ENCODE peak calls at places on chromosome 17, in four cellular contexts. V, U, S and H are unnamed samples.

GRCh38 chr17:68734202-68734825 is 133.1 kb upstream of the FAM20A start:
- DNase-seq in V (no peak), U (no peak), S (no peak), H (no peak)

GRCh38 chr17:73096866-73097265 is 4.4 kb upstream of the SLC39A11 start:
- DNase-seq in S (no peak), U (no peak), V (peak; percentile 12), H (no peak)

GRCh38 chr17:55056530-55056929 is 88.0 kb downstream of the STXBP4 start:
- DNase-seq in V (no peak), S (no peak), U (peak; percentile 32), H (peak; percentile 16)

GRCh38 chr17:6670999-6671398 is 19.4 kb downstream of the C17orf100 start:
- DNase-seq in S (no peak), U (no peak), V (no peak), H (no peak)

GRCh38 chr17:32746698-32747097 is 130.2 kb downstream of the MYO1D start:
- DNase-seq in V (peak; percentile 74), S (no peak), U (no peak), H (no peak)

GRCh38 chr17:41098476-41098875 is 534 bp upstream of the KRTAP4-8 start:
- DNase-seq in S (no peak), V (no peak), U (no peak), H (no peak)

GRCh38 chr17:28622186-28622585 is 8.2 kb upstream of the RSKR start:
- DNase-seq in U (no peak), V (no peak), S (no peak), H (no peak)

GRCh38 chr17:5283531-5284315 is 1.6 kb downstream of the RABEP1 start:
- DNase-seq in V (no peak), S (no peak), U (peak; percentile 23), H (no peak)

GRCh38 chr17:73228748-73229236 is 32.9 kb downstream of the CPSF4L start:
- DNase-seq in V (peak; percentile 90), U (peak; percentile 54), S (peak; percentile 69), H (no peak)

GRCh38 chr17:79487149-79487548 is 123.7 kb downstream of the RBFOX3 start:
- DNase-seq in S (no peak), V (no peak), U (no peak), H (no peak)

GRCh38 chr17:45090711-45091110 is 29.6 kb downstream of the NMT1 start:
- DNase-seq in V (no peak), S (no peak), U (no peak), H (no peak)

GRCh38 chr17:41486316-41486715 is 3.4 kb downstream of the KRT36 start:
- DNase-seq in U (no peak), V (no peak), S (no peak), H (no peak)

GRCh38 chr17:77556408-77557068 is 402.0 kb upstream of the TNRC6C start:
- DNase-seq in S (no peak), U (no peak), V (no peak), H (no peak)

GRCh38 chr17:41307647-41308046 is 1.5 kb downstream of the KRTAP16-1 start:
- DNase-seq in S (no peak), U (no peak), V (no peak), H (no peak)

GRCh38 chr17:27256225-27257030 is 37.5 kb upstream of the WSB1 start:
- DNase-seq in U (peak; percentile 93), S (peak; percentile 63), V (peak; percentile 96), H (no peak)

GRCh38 chr17:50865060-50865867 is 890 bp downstream of the TOB1 start:
- DNase-seq in V (peak; percentile 42), S (no peak), U (peak; percentile 63), H (peak; percentile 59)

GRCh38 chr17:50864747-50865059 is 1.5 kb downstream of the TOB1 start:
- DNase-seq in U (no peak), V (no peak), S (no peak), H (no peak)

GRCh38 chr17:50863221-50863843 is 2.8 kb downstream of the TOB1 start:
- DNase-seq in V (peak; percentile 49), U (peak; percentile 28), S (no peak), H (peak; percentile 65)

GRCh38 chr17:50865868-50866260 is 290 bp downstream of the TOB1 start:
- DNase-seq in S (no peak), V (no peak), U (no peak), H (no peak)

GRCh38 chr17:50863931-50864330 is 2.2 kb downstream of the TOB1 start:
- DNase-seq in S (no peak), U (no peak), V (no peak), H (no peak)
- H3K27ac ChIP-seq in S (no peak overlapping the region), U (no peak overlapping the region), V (no peak overlapping the region), H (peak overlapping the region; percentile 100)

DNA sequence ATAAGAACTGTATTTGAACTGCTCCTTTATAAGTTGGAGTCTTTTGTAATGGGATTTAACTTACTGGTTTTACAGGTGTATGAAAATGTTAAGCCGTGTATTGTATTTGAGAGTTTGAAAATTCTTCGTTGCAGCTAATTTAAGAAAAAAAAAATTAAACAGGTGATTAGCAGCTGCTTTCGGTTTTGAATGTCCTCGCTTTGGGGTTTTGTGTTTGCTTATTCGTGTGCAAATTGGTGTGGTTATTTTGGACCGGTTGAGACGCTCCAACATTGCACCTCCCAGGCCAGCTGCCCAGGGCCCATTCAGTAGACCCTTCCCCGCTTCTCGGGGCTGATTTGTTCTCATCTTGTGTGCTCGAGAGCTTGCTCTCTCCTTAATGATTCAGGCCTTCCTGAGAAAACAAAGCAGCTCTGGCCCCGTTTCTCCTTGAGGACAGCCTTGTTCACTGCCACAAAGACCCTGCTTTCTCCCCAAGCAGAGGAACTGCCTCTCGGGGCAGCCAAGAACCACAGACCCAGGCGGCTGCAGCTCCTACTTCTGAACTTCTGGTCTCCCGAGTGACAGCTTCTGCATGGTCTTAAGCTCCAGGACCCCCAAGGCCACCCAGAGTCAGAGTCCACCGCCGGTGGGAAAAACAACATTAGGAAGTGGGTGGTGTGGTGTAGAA is 100.5 kb downstream of the MSI2 start:
- DNase-seq in S (no peak), V (no peak), U (peak; percentile 73), H (no peak)
- H3K4me3 ChIP-seq in S (no peak overlapping the region), V (no peak overlapping the region), U (peak overlapping the region; percentile 6), H (no peak overlapping the region)

DNA sequence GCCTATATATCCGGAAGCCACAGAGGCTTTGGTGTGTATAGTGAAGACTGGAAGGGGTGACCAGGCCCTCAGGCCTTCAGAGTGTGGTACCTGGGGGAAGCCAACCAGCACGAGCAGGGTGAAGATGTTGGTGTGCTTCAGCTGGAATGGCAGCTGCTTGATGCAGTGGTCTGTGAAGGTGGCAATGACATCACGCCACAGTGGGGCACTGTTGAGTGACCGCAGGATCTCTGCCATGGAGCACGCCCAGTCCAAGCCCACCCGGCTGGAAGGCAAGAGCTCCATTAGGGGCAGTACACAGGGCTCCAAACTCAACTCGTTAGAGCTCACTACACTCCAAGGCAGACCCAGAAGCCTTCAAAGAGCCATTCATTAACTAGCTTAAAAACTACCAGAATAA is 68.5 kb upstream of the ATP2A3 start:
- DNase-seq in U (no peak), S (no peak), V (no peak), H (no peak)
- TF ChIP-seq CTCF in U (no peak), S (no peak), V (no peak), H (no peak)

GRCh38 chr17:42513686-42514085 is 22.4 kb upstream of the NAGLU start:
- DNase-seq in S (no peak), V (no peak), U (no peak), H (no peak)

GRCh38 chr17:42512733-42513251 is 23.2 kb upstream of the NAGLU start:
- DNase-seq in U (peak; percentile 48), V (peak; percentile 66), S (no peak), H (no peak)

GRCh38 chr17:42509916-42510315 is 26.1 kb upstream of the NAGLU start:
- DNase-seq in V (no peak), U (no peak), S (no peak), H (no peak)

GRCh38 chr17:42514279-42514678 is 21.8 kb upstream of the NAGLU start:
- DNase-seq in S (no peak), U (no peak), V (no peak), H (no peak)

GRCh38 chr17:42512246-42512645 is 23.8 kb upstream of the NAGLU start:
- DNase-seq in U (no peak), V (no peak), S (no peak), H (no peak)
- H3K27ac ChIP-seq in U (no peak overlapping the region), V (no peak overlapping the region), S (no peak overlapping the region), H (peak overlapping the region; percentile 37)